ENCODE peak calls at places on chromosomes 7 and 10, in five cellular contexts. E is GM12878, A is tibial artery, P is IMR-90, S is fibroblast of lung. Q is an unnamed sample.

GRCh38 chr10:98411768-98412167 is 3.2 kb downstream of the PYROXD2 start:
- DNase-seq in A (no peak), E (no peak), S (peak), P (peak), Q (peak)

GRCh38 chr10:101778781-101779543 is 3.0 kb upstream of the FGF8 start:
- DNase-seq in E (no peak), P (no peak), S (peak), A (no peak), Q (no peak)

GRCh38 chr7:104552102-104552501 is 223.7 kb downstream of the LHFPL3 start:
- DNase-seq in P (peak), S (peak), E (no peak), A (peak), Q (no peak)

GRCh38 chr7:120951309-120951706 is 731 bp downstream of the ING3 start:
- DNase-seq in P (no peak), E (no peak), S (no peak), A (no peak), Q (no peak)

GRCh38 chr10:38008006-38008405 is 2.5 kb upstream of the ZNF33A start:
- DNase-seq in P (no peak), S (no peak), E (no peak), A (no peak), Q (no peak)

GRCh38 chr10:22333167-22333566 is 12.1 kb upstream of the SPAG6 start:
- DNase-seq in S (no peak), E (no peak), A (no peak), P (no peak), Q (no peak)

GRCh38 chr10:118621304-118621942 is 26.0 kb upstream of the PRLHR start:
- DNase-seq in E (no peak), S (no peak), A (no peak), P (no peak), Q (no peak)

GRCh38 chr10:115093286-115093775 is at the start of gene ATRNL1:
- DNase-seq in E (no peak), A (no peak), S (peak), P (no peak), Q (no peak)

GRCh38 chr7:92427193-92427592 is 20.1 kb upstream of the GATAD1 start:
- DNase-seq in E (no peak), A (no peak), P (no peak), S (no peak), Q (no peak)

GRCh38 chr10:14553434-14553833 is 221.3 kb downstream of the FAM107B start:
- DNase-seq in A (no peak), S (peak), P (peak), E (no peak), Q (no peak)

DNA sequence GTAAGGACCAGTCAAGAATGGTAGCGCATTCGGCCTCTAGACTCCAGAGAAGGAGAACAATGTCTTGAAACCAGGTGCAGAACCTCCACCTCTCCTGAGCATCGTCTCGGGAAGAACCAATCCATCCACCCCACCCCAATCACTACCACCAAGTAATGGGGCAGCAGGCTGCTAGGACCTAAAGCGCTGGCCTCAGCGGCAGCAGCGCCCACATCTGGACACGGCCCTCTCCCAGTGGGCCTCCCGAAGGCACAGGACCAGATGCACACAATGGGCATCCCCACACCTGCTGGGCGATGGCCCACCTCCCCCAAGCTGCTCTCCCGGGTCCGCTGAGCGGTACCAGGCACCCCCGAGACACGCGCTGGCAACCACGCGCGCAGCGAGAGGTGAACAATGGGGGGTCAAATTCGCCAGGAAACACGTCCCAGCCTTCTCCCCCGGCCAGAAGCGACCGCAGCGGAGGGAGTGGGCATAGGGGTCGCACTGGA is 631 bp downstream of the CTTNBP2 start:
- DNase-seq in S (peak), A (peak), P (no peak), E (no peak), Q (no peak)
- TF ChIP-seq CTCF in S (peak), A (no peak), P (no peak), E (no peak), Q (peak)

GRCh38 chr10:128542659-128543058 is 416.4 kb upstream of the MKI67 start:
- DNase-seq in S (no peak), E (no peak), A (no peak), P (no peak), Q (no peak)
- H3K27ac ChIP-seq in S (no peak), E (no peak), A (no peak), P (no peak), Q (no peak)

GRCh38 chr10:6580279-6581029 is 378 bp upstream of the PRKCQ start:
- DNase-seq in A (no peak), S (peak), P (peak), E (no peak), Q (peak)
- TF ChIP-seq CTCF in A (no peak), S (peak), P (peak), E (peak), Q (peak)

GRCh38 chr7:138563808-138564207 is 103.7 kb downstream of the TRIM24 start:
- DNase-seq in E (no peak), A (no peak), P (no peak), S (no peak), Q (no peak)

GRCh38 chr7:138565071-138565450 is 105.0 kb downstream of the TRIM24 start:
- DNase-seq in A (no peak), E (no peak), S (no peak), P (no peak), Q (no peak)

GRCh38 chr7:138568655-138569054 is 108.6 kb downstream of the TRIM24 start:
- DNase-seq in E (no peak), P (no peak), S (no peak), A (no peak), Q (no peak)

GRCh38 chr7:138564365-138564764 is 104.3 kb downstream of the TRIM24 start:
- DNase-seq in S (no peak), A (no peak), P (no peak), E (no peak), Q (no peak)

GRCh38 chr7:138565451-138566114 is 105.5 kb downstream of the TRIM24 start:
- DNase-seq in S (peak), P (peak), A (no peak), E (no peak), Q (peak)
- H3K27ac ChIP-seq in S (no peak), P (peak), A (no peak), E (no peak), Q (peak)